ENCODE peak calls at places on chromosomes 2 and 18, in four cellular contexts. M is sigmoid colon, T is heart left ventricle, Y is GM12878. R is an unnamed sample.

GRCh38 chr2:74087696-74088095 is 60.0 kb downstream of the BOLA3 start:
- DNase-seq in M (no peak), T (peak; percentile 51), Y (no peak), R (no peak)

GRCh38 chr2:104443137-104443536 is 410.8 kb upstream of the POU3F3 start:
- DNase-seq in M (no peak), T (no peak), Y (no peak), R (no peak)

GRCh38 chr18:13513015-13513414 is 213.3 kb downstream of the FAM210A start:
- DNase-seq in M (peak; percentile 50), T (no peak), Y (no peak), R (no peak)

GRCh38 chr2:64859208-64860161 is 129.7 kb upstream of the SLC1A4 start:
- DNase-seq in M (peak; percentile 97), T (peak; percentile 93), Y (no peak), R (peak; percentile 97)

GRCh38 chr2:52613064-52613463 is 1154.5 kb upstream of the CHAC2 start:
- DNase-seq in M (no peak), T (no peak), Y (no peak), R (no peak)

GRCh38 chr18:64410685-64411084 is 261.8 kb upstream of the LINC00305 start:
- DNase-seq in M (no peak), T (no peak), Y (no peak), R (no peak)

GRCh38 chr18:11146238-11146946 is 3.0 kb downstream of the PIEZO2 start:
- DNase-seq in M (no peak), T (no peak), Y (no peak), R (no peak)

GRCh38 chr18:50428531-50429206 is 53.8 kb downstream of the SKA1 start:
- DNase-seq in M (no peak), T (no peak), Y (no peak), R (no peak)

GRCh38 chr2:36785179-36785795 is 88.8 kb downstream of the VIT start:
- DNase-seq in M (no peak), T (no peak), Y (no peak), R (no peak)

GRCh38 chr2:26670171-26670570 is 22.4 kb upstream of the KCNK3 start:
- DNase-seq in M (peak; percentile 38), T (no peak), Y (no peak), R (no peak)

GRCh38 chr18:35635171-35635570 is 53.6 kb downstream of the GALNT1 start:
- DNase-seq in M (no peak), T (no peak), Y (no peak), R (no peak)

GRCh38 chr2:3001595-3002184 is 375.9 kb downstream of the EIPR1 start:
- DNase-seq in M (no peak), T (no peak), Y (no peak), R (no peak)

GRCh38 chr2:22450831-22451230 is 934.1 kb upstream of the KLHL29 start:
- DNase-seq in M (peak; percentile 56), T (no peak), Y (no peak), R (no peak)

GRCh38 chr2:36355157-36355889 is at the start of gene CRIM1:
- DNase-seq in M (peak; percentile 96), T (peak; percentile 93), Y (no peak), R (peak; percentile 85)

GRCh38 chr2:166539340-166540162 is 45.5 kb upstream of the SCN7A start:
- DNase-seq in M (no peak), T (no peak), Y (peak; percentile 12), R (no peak)

GRCh38 chr2:20365249-20365817 is 14.7 kb upstream of the PUM2 start:
- DNase-seq in M (no peak), T (no peak), Y (peak; percentile 95), R (no peak)

GRCh38 chr18:11759456-11759855 is 70.4 kb downstream of the GNAL start:
- DNase-seq in M (no peak), T (no peak), Y (no peak), R (no peak)

GRCh38 chr18:61322265-61322873 is 10.9 kb upstream of the CDH20 start:
- DNase-seq in M (no peak), T (peak; percentile 73), Y (no peak), R (peak; percentile 22)

GRCh38 chr2:47727956-47728355 is 55.0 kb upstream of the MSH6 start:
- DNase-seq in M (no peak), T (no peak), Y (no peak), R (no peak)

GRCh38 chr18:8455661-8456614 is 153.3 kb upstream of the RAB12 start:
- DNase-seq in M (no peak), T (no peak), Y (no peak), R (no peak)

GRCh38 chr2:31297751-31298150 is 63.8 kb downstream of the EHD3 start:
- DNase-seq in M (no peak), T (no peak), Y (no peak), R (no peak)

GRCh38 chr2:225820828-225821227 is 421.3 kb downstream of the NYAP2 start:
- DNase-seq in M (no peak), T (no peak), Y (no peak), R (no peak)

GRCh38 chr18:23617412-23618009 is 31.2 kb upstream of the NPC1 start:
- DNase-seq in M (no peak), T (no peak), Y (peak; percentile 65), R (no peak)

GRCh38 chr2:953975-954686 is 3.5 kb downstream of the SNTG2 start:
- DNase-seq in M (no peak), T (no peak), Y (no peak), R (no peak)

GRCh38 chr18:25503567-25504081 is 151.7 kb upstream of the ZNF521 start:
- DNase-seq in M (peak; percentile 87), T (peak; percentile 64), Y (no peak), R (no peak)

GRCh38 chr2:241063093-241063551 is 39.0 kb downstream of the MTERF4 start:
- DNase-seq in M (peak; percentile 53), T (no peak), Y (no peak), R (peak; percentile 84)

GRCh38 chr2:100923461-100924020 is 78.5 kb upstream of the RPL31 start:
- DNase-seq in M (no peak), T (no peak), Y (no peak), R (no peak)

GRCh38 chr2:100921685-100922161 is 80.4 kb upstream of the RPL31 start:
- DNase-seq in M (no peak), T (no peak), Y (no peak), R (no peak)

GRCh38 chr2:100928235-100928634 is 73.9 kb upstream of the RPL31 start:
- DNase-seq in M (no peak), T (no peak), Y (no peak), R (no peak)

GRCh38 chr2:100924122-100924519 is 78.0 kb upstream of the RPL31 start:
- DNase-seq in M (no peak), T (no peak), Y (no peak), R (no peak)

DNA sequence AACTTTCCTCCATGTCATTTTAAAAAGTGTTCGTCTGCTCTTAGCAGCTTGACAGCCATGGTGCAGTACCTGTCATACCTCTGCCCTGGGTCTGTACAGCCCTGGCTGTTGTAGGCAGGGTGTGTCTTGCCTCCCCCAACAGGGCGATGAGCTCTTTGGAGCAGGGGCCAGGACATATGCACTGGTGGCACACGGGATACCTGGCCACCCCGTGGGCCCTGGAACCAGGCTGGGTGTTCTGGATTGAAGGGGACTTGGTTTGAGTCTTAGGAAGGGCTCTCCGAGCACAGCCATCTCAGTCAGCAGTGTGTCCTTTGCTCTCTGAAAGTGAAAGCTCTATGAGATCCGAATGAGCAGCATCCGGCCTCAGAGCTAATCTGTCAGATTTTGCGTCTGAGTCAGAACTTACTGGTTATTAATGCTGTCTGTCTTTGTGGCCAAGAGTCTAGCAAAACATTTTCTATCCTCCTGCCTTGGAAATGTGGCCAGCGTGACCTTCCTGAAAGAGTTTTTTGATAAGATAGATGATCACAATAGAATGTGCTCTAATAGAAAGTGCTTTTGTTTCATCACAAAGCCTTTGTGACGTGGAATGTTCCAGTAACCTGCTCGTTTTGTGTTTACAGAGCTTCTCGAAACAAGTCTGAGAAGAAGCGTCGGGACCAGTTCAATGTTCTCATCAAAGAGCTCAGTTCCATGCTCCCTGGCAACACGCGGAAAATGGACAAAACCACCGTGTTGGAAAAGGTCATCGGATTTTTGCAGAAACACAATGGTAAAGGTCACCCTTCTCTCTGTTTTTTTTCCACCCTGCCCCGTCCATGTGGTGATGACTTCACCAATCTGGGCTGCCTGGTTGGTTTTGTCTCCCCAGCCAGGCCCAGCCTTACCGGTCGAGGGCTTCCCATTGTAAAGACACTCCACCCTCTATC is 77.3 kb upstream of the RPL31 start:
- DNase-seq in M (no peak), T (no peak), Y (peak; percentile 37), R (no peak)
- TF ChIP-seq POLR2A in M (no peak), T (no peak), Y (peak; percentile 45), R (no peak)

GRCh38 chr2:12935226-12935625 is 218.5 kb downstream of the TRIB2 start:
- DNase-seq in M (no peak), T (no peak), Y (no peak), R (no peak)
- H3K4me3 ChIP-seq in M (no peak overlapping the region), T (no peak overlapping the region), Y (no peak overlapping the region), R (no peak overlapping the region)

GRCh38 chr2:101330253-101330921 is 21.9 kb upstream of the RNF149 start:
- DNase-seq in M (no peak), T (peak; percentile 76), Y (no peak), R (peak; percentile 68)

GRCh38 chr2:101329026-101329425 is 20.5 kb upstream of the RNF149 start:
- DNase-seq in M (no peak), T (no peak), Y (no peak), R (no peak)

GRCh38 chr2:101331202-101331601 is 22.7 kb upstream of the RNF149 start:
- DNase-seq in M (no peak), T (no peak), Y (no peak), R (no peak)

GRCh38 chr2:101327863-101328394 is 19.4 kb upstream of the RNF149 start:
- DNase-seq in M (no peak), T (no peak), Y (no peak), R (peak; percentile 57)

DNA sequence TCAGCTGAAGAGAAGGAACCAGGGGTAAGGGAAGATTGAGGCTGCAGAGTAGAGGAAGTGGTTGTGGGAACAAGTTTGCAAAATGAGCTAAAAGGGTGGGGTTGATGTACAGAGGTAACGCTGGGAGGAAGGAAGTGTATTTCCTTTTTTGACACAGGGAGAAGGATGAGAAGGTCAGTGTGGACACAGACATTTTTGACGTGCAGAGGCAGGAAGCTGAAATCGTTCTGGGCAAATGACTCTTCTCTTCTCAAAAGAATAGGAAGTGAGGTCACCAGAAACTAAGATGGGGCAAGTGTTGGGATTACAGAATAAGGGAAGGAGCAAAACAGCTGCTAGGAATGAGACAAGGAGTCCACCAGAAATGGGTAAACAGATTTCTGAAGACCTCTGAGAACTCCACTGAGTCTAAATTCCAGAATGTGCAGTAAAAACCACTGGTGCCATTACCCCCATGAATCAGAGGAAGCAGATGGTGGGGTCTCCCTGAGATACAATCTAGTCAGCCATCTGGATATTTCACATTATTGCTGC is 20.0 kb upstream of the RNF149 start:
- DNase-seq in M (no peak), T (no peak), Y (peak; percentile 11), R (no peak)
- TF ChIP-seq POLR2A in M (no peak), T (no peak), Y (no peak), R (no peak)

DNA sequence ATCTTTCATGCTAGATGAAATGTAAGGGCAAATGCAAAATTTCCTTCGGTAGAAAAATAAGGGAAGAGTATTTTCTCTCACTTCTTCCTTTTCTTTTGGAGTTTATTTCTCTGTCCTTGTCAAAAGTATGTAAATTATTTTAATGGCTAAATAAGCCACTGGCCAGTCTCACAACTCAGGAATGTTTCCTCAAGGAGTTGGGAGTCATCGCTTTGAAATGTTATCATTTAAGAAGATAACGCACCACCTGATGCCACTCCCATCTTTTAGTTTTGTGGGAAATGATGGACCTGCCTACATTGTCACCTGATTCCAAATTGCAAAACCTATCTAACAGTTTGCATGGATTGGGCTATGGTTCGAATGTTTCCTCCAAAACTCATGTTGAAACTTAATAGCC is 32.5 kb upstream of the PPM1B start:
- DNase-seq in M (no peak), T (no peak), Y (no peak), R (no peak)
- H3K4me3 ChIP-seq in M (no peak overlapping the region), T (no peak overlapping the region), Y (no peak overlapping the region), R (no peak overlapping the region)

GRCh38 chr2:113201496-113202304 is 27.9 kb downstream of the PSD4 start:
- DNase-seq in M (no peak), T (no peak), Y (no peak), R (peak; percentile 43)
- TF ChIP-seq POLR2A in M (no peak), T (no peak), Y (no peak), R (no peak)

R was measured in upper lobe of left lung.